ENCODE peak calls at places on chromosomes 3 and 15, in eight cellular contexts. X is CD8-positive, alpha-beta T cell; D is heart right ventricle; K is AG10803; E is left ventricle myocardium inferior; Q is cardiac fibroblast; P is foreskin fibroblast; O is fibroblast of mammary gland. L is an unnamed sample.

GRCh38 chr3:53804697-53805462 is 41.3 kb downstream of the CHDH start:
- DNase-seq in K (peak; percentile 80), D (no peak), E (no peak), X (no peak), O (peak; percentile 74), P (peak; percentile 88), Q (peak; percentile 54), L (no peak)

GRCh38 chr3:129233538-129233937 is 15.9 kb upstream of the COPG1 start:
- DNase-seq in Q (no peak), K (no peak), O (no peak), E (peak; percentile 36), X (no peak), P (no peak), D (peak; percentile 41), L (peak; percentile 97)

GRCh38 chr15:45573961-45574629 is 13.1 kb upstream of the BLOC1S6 start:
- DNase-seq in X (no peak), E (no peak), D (no peak), P (peak; percentile 29), K (peak; percentile 5), O (peak; percentile 25), Q (peak; percentile 8), L (no peak)

GRCh38 chr15:39580630-39581500 is at the start of gene THBS1:
- DNase-seq in K (peak; percentile 99), P (peak; percentile 97), O (peak; percentile 85), X (peak; percentile 15), D (peak; percentile 87), E (peak; percentile 87), Q (peak; percentile 99), L (peak; percentile 56)

GRCh38 chr3:16547555-16547954 is 34.1 kb upstream of the RFTN1 start:
- DNase-seq in P (no peak), K (no peak), D (no peak), O (no peak), X (no peak), Q (no peak), E (no peak), L (no peak)

GRCh38 chr3:37544869-37545352 is 316.8 kb upstream of the CTDSPL start:
- DNase-seq in P (no peak), E (no peak), K (no peak), Q (no peak), D (no peak), O (no peak), X (no peak), L (no peak)

GRCh38 chr15:72515591-72516389 is 41.7 kb downstream of the ARIH1 start:
- DNase-seq in D (no peak), P (peak; percentile 19), O (peak; percentile 28), K (peak; percentile 67), E (no peak), X (no peak), Q (peak; percentile 39), L (no peak)

GRCh38 chr3:318903-319302 is 122.3 kb downstream of the CHL1 start:
- DNase-seq in X (no peak), E (no peak), D (no peak), O (no peak), P (no peak), Q (no peak), K (no peak), L (no peak)

GRCh38 chr3:61564405-61565059 is 3.2 kb downstream of the PTPRG start:
- DNase-seq in X (no peak), P (peak; percentile 92), K (peak; percentile 68), O (peak; percentile 73), Q (peak; percentile 83), D (peak; percentile 88), E (peak; percentile 88), L (no peak)
- TF ChIP-seq CTCF in X (no peak), P (peak; percentile 85), K (peak; percentile 65), O (peak; percentile 59), Q (peak; percentile 75), D (peak; percentile 91), E (peak; percentile 93), L (no peak)

DNA sequence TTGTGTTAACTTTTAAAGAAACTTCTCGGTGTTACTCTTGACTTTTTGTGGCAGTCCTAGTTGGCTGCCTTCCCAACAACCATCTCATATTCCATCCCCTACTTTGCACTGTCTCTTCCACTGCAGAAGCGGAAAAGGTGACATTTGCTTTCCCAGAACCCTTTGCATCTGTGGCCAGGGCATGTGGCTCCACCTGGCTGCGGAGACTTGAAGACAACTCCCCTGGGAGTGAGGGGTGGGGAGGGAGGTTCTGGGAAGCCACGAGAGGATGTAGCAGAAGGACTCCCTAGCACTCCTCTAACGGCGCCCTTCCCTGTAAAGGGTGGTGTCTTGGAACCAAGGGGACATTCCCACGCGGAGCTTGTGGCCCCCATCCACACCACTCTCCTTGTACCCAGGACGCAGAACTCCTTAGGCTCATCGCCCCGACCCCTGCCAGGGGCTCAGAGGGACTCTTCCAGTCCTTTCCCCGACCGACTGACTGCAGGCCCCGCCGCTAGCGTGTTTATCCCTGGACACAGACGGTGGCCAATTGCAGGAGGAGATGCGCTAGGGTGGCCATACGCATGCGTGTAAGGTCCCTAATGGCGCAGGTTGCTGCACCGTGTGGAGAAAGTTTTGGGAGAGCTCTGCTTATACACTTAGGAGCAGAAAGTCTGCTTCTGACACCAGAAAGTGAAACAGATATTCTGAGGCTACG is 33.2 kb upstream of the SECISBP2L start:
- DNase-seq in E (no peak), Q (no peak), D (no peak), O (no peak), P (no peak), K (no peak), X (no peak), L (no peak)
- TF ChIP-seq CTCF in E (no peak), Q (no peak), D (no peak), O (no peak), P (no peak), K (no peak), X (no peak), L (no peak)

DNA sequence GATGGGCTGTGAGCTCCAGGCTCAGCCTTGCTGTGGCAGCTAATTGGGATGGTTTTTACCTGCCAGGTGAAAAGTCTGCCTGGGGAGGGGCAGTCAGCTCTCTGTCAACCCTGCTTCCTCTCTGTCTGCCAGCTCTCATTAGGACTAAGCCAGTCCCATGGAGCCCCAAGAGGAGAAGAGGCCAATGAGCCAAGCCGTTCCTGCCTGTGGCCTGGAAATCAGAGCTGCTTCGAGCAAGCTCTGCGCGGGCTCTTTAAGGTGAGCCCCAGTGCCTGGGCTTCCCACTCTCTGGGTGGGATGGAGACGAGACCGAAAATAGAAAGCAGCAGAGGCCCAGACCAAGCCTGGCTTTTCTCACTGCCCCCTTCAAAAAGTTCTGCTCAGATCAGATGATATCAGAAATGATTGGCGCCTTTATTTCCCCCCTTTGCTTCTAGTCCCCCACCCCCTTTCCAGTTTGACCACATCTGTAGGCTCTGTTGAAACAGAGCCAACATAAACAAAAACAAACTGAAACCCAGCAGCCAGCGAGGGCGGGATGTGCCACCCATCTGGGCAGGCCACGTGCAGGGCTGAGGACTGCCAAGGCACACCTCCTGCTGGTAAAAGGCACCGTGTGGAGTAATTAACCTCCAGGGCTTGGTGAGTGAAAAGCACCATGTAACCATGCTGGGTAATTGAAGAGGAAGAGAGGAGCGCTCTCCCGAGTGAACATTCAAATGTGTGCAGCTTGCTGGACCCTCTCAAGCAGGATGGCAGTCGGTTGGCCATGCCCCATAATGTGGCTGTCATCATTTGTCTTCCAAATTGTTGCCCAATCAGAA is 471.0 kb upstream of the PROK2 start:
- DNase-seq in X (no peak), O (no peak), E (peak; percentile 50), Q (peak; percentile 45), K (no peak), P (peak; percentile 57), D (peak; percentile 26), L (no peak)
- TF ChIP-seq CTCF in X (no peak), O (no peak), E (no peak), Q (no peak), K (no peak), P (peak; percentile 2), D (no peak), L (no peak)

GRCh38 chr15:89299896-89300295 is 34.7 kb downstream of the POLG start:
- DNase-seq in Q (peak; percentile 68), P (peak; percentile 69), E (no peak), O (peak; percentile 58), K (peak; percentile 47), D (no peak), X (no peak), L (no peak)
- TF ChIP-seq CTCF in Q (peak; percentile 22), P (peak; percentile 41), E (peak; percentile 50), O (peak; percentile 40), K (peak; percentile 51), D (no peak), X (no peak), L (no peak)

GRCh38 chr3:97952280-97952679 is 20.0 kb downstream of the RIOX2 start:
- DNase-seq in O (peak; percentile 95), Q (peak; percentile 77), E (peak; percentile 31), D (no peak), K (peak; percentile 74), X (no peak), P (peak; percentile 94), L (peak; percentile 76)

GRCh38 chr3:97952872-97953271 is 19.4 kb downstream of the RIOX2 start:
- DNase-seq in D (no peak), P (peak; percentile 46), O (peak; percentile 39), E (no peak), X (no peak), Q (no peak), K (no peak), L (no peak)

GRCh38 chr3:97956051-97956450 is 16.2 kb downstream of the RIOX2 start:
- DNase-seq in K (no peak), O (no peak), P (no peak), X (no peak), Q (no peak), E (no peak), D (no peak), L (no peak)

GRCh38 chr3:97957617-97958311 is 14.5 kb downstream of the RIOX2 start:
- DNase-seq in E (no peak), X (no peak), D (no peak), Q (peak; percentile 53), K (no peak), P (no peak), O (peak; percentile 51), L (peak; percentile 60)

GRCh38 chr3:97954193-97954827 is 17.9 kb downstream of the RIOX2 start:
- DNase-seq in Q (no peak), X (no peak), O (no peak), D (no peak), E (no peak), K (no peak), P (no peak), L (no peak)
- TF ChIP-seq CTCF in Q (no peak), X (no peak), O (no peak), D (no peak), E (no peak), K (no peak), P (no peak), L (no peak)

L was measured in CD14-positive monocyte.